ENCODE peak calls at places on chromosomes 4 and X, in nine cellular contexts. B, G, I, P, S, C, E, K and F are unnamed samples.

GRCh38 chr4:6769984-6770420 is 12.5 kb upstream of the KIAA0232 start:
- DNase-seq in B (no peak), G (no peak), I (no peak), P (no peak), S (no peak), C (no peak), E (no peak), K (no peak), F (no peak)

GRCh38 chr4:86657910-86658309 is 63.8 kb downstream of the PTPN13 start:
- DNase-seq in B (no peak), G (no peak), I (no peak), P (no peak), S (no peak), C (no peak), E (no peak), K (no peak), F (no peak)

GRCh38 chrX:11704725-11705495 is 39.2 kb upstream of the ARHGAP6 start:
- DNase-seq in B (no peak), G (no peak), I (no peak), P (no peak), S (no peak), C (no peak), E (peak), K (no peak), F (no peak)

GRCh38 chr4:102696763-102697162 is 64.0 kb downstream of the MANBA start:
- DNase-seq in B (no peak), G (no peak), I (no peak), P (no peak), S (no peak), C (no peak), E (peak), K (no peak), F (no peak)

GRCh38 chrX:40933132-40934078 is 151.8 kb upstream of the USP9X start:
- DNase-seq in B (no peak), G (no peak), I (no peak), P (peak), S (peak), C (peak), E (peak), K (no peak), F (no peak)

GRCh38 chr4:84852081-84852480 is 114.4 kb downstream of the WDFY3 start:
- DNase-seq in B (no peak), G (no peak), I (no peak), P (peak), S (no peak), C (no peak), E (no peak), K (no peak), F (no peak)

GRCh38 chrX:96918864-96919263 is 35.2 kb downstream of the RPA4 start:
- DNase-seq in B (no peak), G (no peak), I (no peak), P (no peak), S (no peak), C (no peak), E (no peak), K (no peak), F (no peak)

GRCh38 chrX:8738588-8739189 is 6.8 kb upstream of the ANOS1 start:
- DNase-seq in B (no peak), G (peak), I (peak), P (no peak), S (peak), C (no peak), E (peak), K (peak), F (no peak)

GRCh38 chr4:35250771-35251170 is 993.5 kb downstream of the ARAP2 start:
- DNase-seq in B (no peak), G (peak), I (no peak), P (peak), S (no peak), C (no peak), E (no peak), K (peak), F (no peak)

GRCh38 chrX:16320765-16321355 is 153.6 kb downstream of the MAGEB17 start:
- DNase-seq in B (no peak), G (no peak), I (no peak), P (no peak), S (no peak), C (peak), E (peak), K (peak), F (no peak)

GRCh38 chr4:10891866-10892265 is 207.3 kb upstream of the CLNK start:
- DNase-seq in B (no peak), G (no peak), I (no peak), P (no peak), S (no peak), C (no peak), E (no peak), K (no peak), F (no peak)

GRCh38 chr4:73609688-73610087 is 10.5 kb downstream of the RASSF6 start:
- DNase-seq in B (no peak), G (peak), I (no peak), P (no peak), S (no peak), C (no peak), E (no peak), K (no peak), F (no peak)

GRCh38 chr4:47930971-47931804 is 16.8 kb upstream of the NFXL1 start:
- DNase-seq in B (no peak), G (no peak), I (no peak), P (no peak), S (no peak), C (peak), E (peak), K (peak), F (no peak)

GRCh38 chrX:96563663-96564062 is 121.0 kb upstream of the DIAPH2 start:
- DNase-seq in B (no peak), G (no peak), I (no peak), P (no peak), S (no peak), C (peak), E (peak), K (peak), F (no peak)

GRCh38 chrX:47158131-47158530 is 13.1 kb downstream of the RBM10 start:
- DNase-seq in B (no peak), G (no peak), I (no peak), P (no peak), S (no peak), C (no peak), E (no peak), K (no peak), F (no peak)

GRCh38 chr4:20572976-20573375 is 127.3 kb upstream of the PACRGL start:
- DNase-seq in B (no peak), G (no peak), I (peak), P (no peak), S (no peak), C (no peak), E (no peak), K (no peak), F (no peak)

GRCh38 chr4:81492596-81492995 is 20.9 kb upstream of the RASGEF1B start:
- DNase-seq in B (no peak), G (no peak), I (no peak), P (no peak), S (no peak), C (no peak), E (no peak), K (peak), F (no peak)

GRCh38 chrX:136272325-136272724 is 21.1 kb upstream of the MAP7D3 start:
- DNase-seq in B (no peak), G (no peak), I (no peak), P (no peak), S (no peak), C (no peak), E (peak), K (no peak), F (no peak)

GRCh38 chr4:22574880-22575279 is 59.0 kb upstream of the ADGRA3 start:
- DNase-seq in B (no peak), G (no peak), I (no peak), P (no peak), S (no peak), C (no peak), E (no peak), K (peak), F (no peak)

GRCh38 chr4:3674479-3674851 is 91.7 kb upstream of the ADRA2C start:
- DNase-seq in B (no peak), G (no peak), I (no peak), P (no peak), S (no peak), C (no peak), E (no peak), K (no peak), F (no peak)

GRCh38 chr4:80313627-80314026 is 21.9 kb upstream of the CFAP299 start:
- DNase-seq in B (no peak), G (no peak), I (no peak), P (no peak), S (no peak), C (no peak), E (no peak), K (no peak), F (no peak)

GRCh38 chr4:155805016-155805415 is 46.2 kb downstream of the GUCY1B1 start:
- DNase-seq in B (no peak), G (no peak), I (no peak), P (no peak), S (no peak), C (peak), E (no peak), K (peak), F (no peak)

GRCh38 chrX:102129473-102129872 is 4.0 kb downstream of the TCEAL2 start:
- DNase-seq in B (no peak), G (no peak), I (no peak), P (no peak), S (peak), C (no peak), E (peak), K (peak), F (no peak)

GRCh38 chr4:1290165-1290977 is 680 bp downstream of the MAEA start:
- DNase-seq in B (no peak), G (peak), I (no peak), P (no peak), S (peak), C (peak), E (peak), K (peak), F (peak)

GRCh38 chr4:182143822-182144620 is 99.2 kb upstream of the TENM3 start:
- DNase-seq in B (no peak), G (peak), I (peak), P (no peak), S (no peak), C (peak), E (peak), K (peak), F (no peak)

GRCh38 chr4:84058201-84058600 is 440.9 kb downstream of the NKX6-1 start:
- DNase-seq in B (no peak), G (no peak), I (no peak), P (no peak), S (no peak), C (no peak), E (no peak), K (no peak), F (no peak)

GRCh38 chrX:20066968-20067708 is 49.6 kb downstream of the MAP7D2 start:
- DNase-seq in B (no peak), G (peak), I (peak), P (peak), S (peak), C (peak), E (peak), K (peak), F (peak)

GRCh38 chrX:38304010-38304409 is 23.3 kb downstream of the RPGR start:
- DNase-seq in B (no peak), G (no peak), I (peak), P (no peak), S (no peak), C (peak), E (no peak), K (peak), F (no peak)

GRCh38 chr4:55758081-55758480 is 61.5 kb upstream of the EXOC1L start:
- DNase-seq in B (no peak), G (no peak), I (no peak), P (no peak), S (no peak), C (no peak), E (peak), K (peak), F (no peak)

GRCh38 chr4:130233377-130234047 is 1137.6 kb downstream of the C4orf33 start:
- DNase-seq in B (no peak), G (no peak), I (no peak), P (no peak), S (peak), C (peak), E (no peak), K (no peak), F (no peak)

GRCh38 chrX:1292581-1293310 is 24.1 kb downstream of the CSF2RA start:
- DNase-seq in B (no peak), G (no peak), I (no peak), P (no peak), S (no peak), C (no peak), E (no peak), K (no peak), F (no peak)

GRCh38 chr4:11765849-11766453 is 337.3 kb upstream of the HS3ST1 start:
- DNase-seq in B (no peak), G (peak), I (peak), P (no peak), S (peak), C (no peak), E (no peak), K (peak), F (peak)

GRCh38 chr4:6541789-6542188 is 33.2 kb upstream of the MAN2B2 start:
- DNase-seq in B (no peak), G (no peak), I (no peak), P (no peak), S (no peak), C (no peak), E (no peak), K (no peak), F (no peak)

GRCh38 chrX:40446927-40447326 is 133.8 kb upstream of the ATP6AP2 start:
- DNase-seq in B (peak), G (no peak), I (no peak), P (peak), S (no peak), C (no peak), E (no peak), K (no peak), F (no peak)